ENCODE peak calls at places on chromosome 10, in seven cellular contexts. F, H, C, Q, M, J and U are unnamed samples.

GRCh38 chr10:98292976-98293375 is 25.0 kb upstream of the LOXL4 start:
- DNase-seq in F (no peak), H (no peak), C (no peak), Q (no peak), M (no peak), J (no peak), U (no peak)

GRCh38 chr10:127431525-127431924 is 117.6 kb upstream of the NPS start:
- DNase-seq in F (no peak), H (no peak), C (no peak), Q (no peak), M (no peak), J (no peak), U (no peak)

GRCh38 chr10:110411047-110411410 is 86.7 kb upstream of the DUSP5 start:
- DNase-seq in F (no peak), H (no peak), C (peak), Q (no peak), M (no peak), J (no peak), U (no peak)

GRCh38 chr10:13414137-13414536 is 66.0 kb upstream of the SEPHS1 start:
- DNase-seq in F (no peak), H (no peak), C (no peak), Q (no peak), M (no peak), J (no peak), U (no peak)

GRCh38 chr10:13340068-13340467 is 8.0 kb downstream of the SEPHS1 start:
- DNase-seq in F (no peak), H (no peak), C (peak), Q (no peak), M (no peak), J (no peak), U (no peak)

GRCh38 chr10:37263304-37263703 is 137.9 kb downstream of the ANKRD30A start:
- DNase-seq in F (no peak), H (no peak), C (no peak), Q (no peak), M (no peak), J (no peak), U (no peak)

GRCh38 chr10:104077282-104078151 is 8.2 kb downstream of the COL17A1 start:
- DNase-seq in F (no peak), H (no peak), C (no peak), Q (no peak), M (no peak), J (no peak), U (no peak)

GRCh38 chr10:116733566-116733965 is 8.8 kb downstream of the HSPA12A start:
- DNase-seq in F (no peak), H (no peak), C (peak), Q (no peak), M (no peak), J (no peak), U (no peak)

GRCh38 chr10:10642741-10643280 is 374.9 kb upstream of the CELF2 start:
- DNase-seq in F (no peak), H (no peak), C (peak), Q (no peak), M (peak), J (no peak), U (peak)

GRCh38 chr10:62231371-62231770 is 37.3 kb downstream of the RTKN2 start:
- DNase-seq in F (no peak), H (no peak), C (peak), Q (no peak), M (no peak), J (no peak), U (no peak)

GRCh38 chr10:77159538-77160110 is 478.0 kb downstream of the KCNMA1 start:
- DNase-seq in F (no peak), H (no peak), C (peak), Q (no peak), M (no peak), J (no peak), U (no peak)

GRCh38 chr10:33216661-33217427 is 117.6 kb downstream of the NRP1 start:
- DNase-seq in F (no peak), H (no peak), C (no peak), Q (no peak), M (no peak), J (no peak), U (no peak)

GRCh38 chr10:61138728-61139127 is 194.7 kb upstream of the RHOBTB1 start:
- DNase-seq in F (no peak), H (no peak), C (no peak), Q (no peak), M (no peak), J (no peak), U (no peak)

GRCh38 chr10:104209575-104210198 is 22.5 kb downstream of the CFAP43 start:
- DNase-seq in F (peak), H (peak), C (peak), Q (no peak), M (no peak), J (peak), U (no peak)

GRCh38 chr10:28139138-28139537 is 140.3 kb upstream of the ODAD2 start:
- DNase-seq in F (no peak), H (no peak), C (no peak), Q (no peak), M (no peak), J (no peak), U (no peak)

GRCh38 chr10:75400769-75401568 is 595 bp downstream of the ZNF503 start:
- DNase-seq in F (peak), H (no peak), C (peak), Q (peak), M (peak), J (peak), U (no peak)